ENCODE peak calls at places on chromosomes 11 and 22, in four cellular contexts. R is GM12878, F is H1, Z is K562. A is an unnamed sample.

GRCh38 chr22:33658775-33659174 is 261.5 kb downstream of the LARGE1 start:
- DNase-seq in F (no peak), Z (no peak), R (no peak), A (no peak)

GRCh38 chr11:93662177-93662575 is 694 bp downstream of the CEP295 start:
- DNase-seq in R (no peak), Z (no peak), F (no peak), A (no peak)

GRCh38 chr11:67452141-67452952 is at the start of gene GPR152:
- DNase-seq in Z (no peak), R (no peak), F (no peak), A (no peak)

GRCh38 chr11:133900176-133901105 is 55.1 kb upstream of the SPATA19 start:
- DNase-seq in R (no peak), Z (no peak), F (no peak), A (no peak)

GRCh38 chr11:118012083-118012669 is 26.0 kb downstream of the IL10RA start:
- DNase-seq in F (no peak), R (no peak), Z (peak), A (no peak)

GRCh38 chr11:133787379-133788103 is 57.8 kb downstream of the SPATA19 start:
- DNase-seq in R (no peak), F (no peak), Z (no peak), A (no peak)

GRCh38 chr11:27930946-27931345 is 177.0 kb downstream of the KIF18A start:
- DNase-seq in R (no peak), Z (no peak), F (no peak), A (no peak)

GRCh38 chr11:103183981-103184592 is 74.9 kb downstream of the DYNC2H1 start:
- DNase-seq in F (no peak), R (no peak), Z (no peak), A (no peak)

GRCh38 chr11:115959098-115959497 is 454.9 kb upstream of the CADM1 start:
- DNase-seq in F (no peak), R (no peak), Z (no peak), A (peak)

GRCh38 chr22:30078320-30079311 is 1.6 kb upstream of the HORMAD2 start:
- DNase-seq in Z (no peak), R (peak), F (no peak), A (no peak)

GRCh38 chr22:21443057-21443734 is 24.0 kb upstream of the TMEM191C start:
- DNase-seq in F (no peak), Z (no peak), R (no peak), A (no peak)

GRCh38 chr11:37115963-37116362 is 517.9 kb upstream of the RAG2 start:
- DNase-seq in Z (no peak), R (no peak), F (no peak), A (no peak)

GRCh38 chr11:132742929-132743328 is 789.4 kb downstream of the OPCML start:
- DNase-seq in F (no peak), Z (no peak), R (no peak), A (no peak)

GRCh38 chr22:36901411-36902142 is 11.9 kb upstream of the CSF2RB start:
- DNase-seq in Z (peak), R (peak), F (no peak), A (no peak)

GRCh38 chr11:115999437-115999836 is 495.2 kb upstream of the CADM1 start:
- DNase-seq in Z (no peak), F (no peak), R (no peak), A (no peak)

GRCh38 chr11:4118107-4118506 is 23.5 kb downstream of the RRM1 start:
- DNase-seq in Z (no peak), F (no peak), R (no peak), A (no peak)

GRCh38 chr22:37014835-37015586 is 4.2 kb downstream of the TST start:
- DNase-seq in Z (peak), F (no peak), R (no peak), A (no peak)

GRCh38 chr11:63845305-63845704 is 6.4 kb downstream of the MARK2 start:
- DNase-seq in F (no peak), R (no peak), Z (no peak), A (no peak)

GRCh38 chr11:116794851-116795250 is 3.2 kb upstream of the APOA5 start:
- DNase-seq in R (no peak), Z (no peak), F (no peak), A (no peak)

GRCh38 chr11:64717268-64717578 is 5.8 kb downstream of the NRXN2 start:
- DNase-seq in Z (no peak), F (no peak), R (no peak), A (no peak)

GRCh38 chr22:37575490-37576003 is 4.3 kb downstream of the LGALS2 start:
- DNase-seq in F (no peak), Z (no peak), R (no peak), A (no peak)

DNA sequence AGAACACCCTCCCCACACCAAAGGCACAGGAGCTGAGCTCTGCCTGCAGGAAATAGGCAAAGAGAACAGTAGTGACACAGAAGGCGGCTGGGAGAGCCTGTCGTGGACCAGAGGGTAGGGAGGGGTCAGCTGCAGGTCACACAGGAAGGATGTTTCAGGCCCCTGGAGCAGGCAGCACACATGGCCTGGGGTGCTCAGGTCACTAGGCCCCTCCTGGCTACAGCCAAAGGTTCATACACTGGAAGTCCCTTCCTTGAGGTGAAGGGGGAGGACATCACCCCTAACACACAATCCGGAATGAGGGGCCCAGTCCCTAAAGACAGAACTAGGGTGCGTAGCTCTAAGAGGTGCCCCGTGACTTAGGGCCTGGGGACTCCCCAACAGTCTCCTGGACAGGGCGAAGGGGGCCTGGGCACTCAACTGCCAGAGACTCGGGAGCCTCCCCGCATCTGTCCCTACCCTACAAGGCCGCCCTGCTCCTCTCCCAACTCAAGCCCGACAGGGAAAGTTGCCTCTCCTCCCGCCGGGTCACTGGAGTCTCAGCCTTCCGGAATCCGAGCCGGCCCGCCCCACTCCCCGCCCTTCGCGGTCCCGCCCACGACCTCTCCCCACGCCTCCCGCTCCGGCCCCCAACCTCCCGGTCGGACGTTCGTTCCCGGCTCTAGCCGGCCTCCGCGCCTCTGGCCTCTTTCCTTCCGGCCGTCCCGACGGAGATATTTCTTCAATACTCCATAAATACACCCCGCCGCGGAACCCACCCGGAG is at the start of gene CYB5R2:
- DNase-seq in R (no peak), F (no peak), Z (peak), A (peak)
- TF ChIP-seq NRF1 in R (no peak), F (no peak), Z (no peak), A (no peak)

DNA sequence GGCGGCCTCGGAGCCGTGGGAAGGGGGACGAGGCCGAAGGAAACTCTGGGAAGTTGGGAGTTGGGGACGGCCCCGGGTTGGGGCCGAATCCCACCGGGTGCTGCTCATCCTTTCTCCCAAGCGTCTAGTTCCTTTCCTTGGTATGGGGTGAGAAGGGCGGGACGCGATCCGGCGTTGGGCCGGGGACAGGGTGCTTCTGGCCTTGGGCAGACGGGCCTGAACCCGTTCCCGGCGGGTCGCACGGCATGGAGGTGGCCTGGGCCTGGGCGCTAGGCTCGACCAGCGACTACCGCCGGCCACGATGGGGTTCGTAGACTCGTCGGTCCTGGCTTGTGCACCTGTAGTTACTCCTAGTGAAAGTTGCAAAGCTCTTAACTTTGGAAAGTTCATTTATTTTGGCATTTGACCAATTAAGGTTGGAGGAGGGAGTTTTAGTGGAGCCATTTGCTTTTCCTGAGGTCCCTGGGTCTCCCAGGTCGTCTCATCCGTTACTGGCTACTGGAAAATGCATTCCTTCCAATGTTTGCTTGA is 1.0 kb downstream of the SYT9 start:
- DNase-seq in R (no peak), Z (no peak), F (no peak), A (no peak)
- H3K9ac ChIP-seq in R (no peak), Z (no peak), F (peak), A (no peak)

GRCh38 chr22:49372111-49372529 is 455.6 kb downstream of the BRD1 start:
- DNase-seq in F (no peak), Z (no peak), R (no peak), A (no peak)

GRCh38 chr22:49373289-49373666 is 454.4 kb downstream of the BRD1 start:
- DNase-seq in R (no peak), F (no peak), Z (no peak), A (no peak)

GRCh38 chr22:49373801-49374226 is 453.9 kb downstream of the BRD1 start:
- DNase-seq in R (no peak), Z (no peak), F (no peak), A (no peak)

GRCh38 chr22:49371325-49372110 is 456.2 kb downstream of the BRD1 start:
- DNase-seq in R (no peak), F (no peak), Z (no peak), A (no peak)

DNA sequence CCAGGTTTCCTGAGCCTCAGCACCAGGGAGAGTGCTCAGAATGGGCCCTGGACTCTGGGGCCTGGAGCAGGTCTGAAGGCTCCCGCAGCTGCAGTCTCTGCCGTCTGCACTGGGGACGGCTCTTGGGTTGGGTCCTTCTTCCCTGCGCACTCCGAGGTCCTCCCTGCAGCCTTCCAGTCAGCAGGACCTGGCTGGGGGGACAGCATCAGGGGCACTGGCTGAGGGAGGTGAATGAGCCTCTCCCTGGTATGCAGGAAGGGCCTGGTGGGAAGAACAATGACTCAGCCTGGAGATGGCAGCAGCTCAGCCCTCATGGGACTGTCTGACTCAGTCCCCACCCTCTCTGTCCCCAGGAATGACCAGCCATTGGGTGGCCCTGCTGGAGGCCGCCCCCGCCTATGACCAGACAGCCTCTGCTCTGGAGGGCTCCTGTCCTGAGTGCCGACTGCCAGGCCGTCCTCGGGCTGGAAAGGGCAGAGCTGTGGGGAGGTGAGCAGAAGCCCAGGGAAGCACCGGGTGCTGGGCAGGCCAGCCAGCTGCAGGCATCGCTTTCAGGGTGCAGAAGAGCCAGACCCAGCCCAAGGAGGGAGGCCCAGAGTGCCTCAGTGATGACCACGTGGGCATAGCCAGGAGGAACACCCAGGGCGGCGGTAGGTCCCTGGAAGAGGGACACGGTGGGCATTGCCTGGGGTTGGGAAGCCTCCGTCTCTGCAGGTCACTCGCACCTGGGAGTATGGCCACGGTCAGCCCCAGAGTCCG is 455.0 kb downstream of the BRD1 start:
- DNase-seq in R (no peak), Z (peak), F (no peak), A (peak)
- H3K4me2 ChIP-seq in R (no peak), Z (no peak), F (no peak), A (no peak)

DNA sequence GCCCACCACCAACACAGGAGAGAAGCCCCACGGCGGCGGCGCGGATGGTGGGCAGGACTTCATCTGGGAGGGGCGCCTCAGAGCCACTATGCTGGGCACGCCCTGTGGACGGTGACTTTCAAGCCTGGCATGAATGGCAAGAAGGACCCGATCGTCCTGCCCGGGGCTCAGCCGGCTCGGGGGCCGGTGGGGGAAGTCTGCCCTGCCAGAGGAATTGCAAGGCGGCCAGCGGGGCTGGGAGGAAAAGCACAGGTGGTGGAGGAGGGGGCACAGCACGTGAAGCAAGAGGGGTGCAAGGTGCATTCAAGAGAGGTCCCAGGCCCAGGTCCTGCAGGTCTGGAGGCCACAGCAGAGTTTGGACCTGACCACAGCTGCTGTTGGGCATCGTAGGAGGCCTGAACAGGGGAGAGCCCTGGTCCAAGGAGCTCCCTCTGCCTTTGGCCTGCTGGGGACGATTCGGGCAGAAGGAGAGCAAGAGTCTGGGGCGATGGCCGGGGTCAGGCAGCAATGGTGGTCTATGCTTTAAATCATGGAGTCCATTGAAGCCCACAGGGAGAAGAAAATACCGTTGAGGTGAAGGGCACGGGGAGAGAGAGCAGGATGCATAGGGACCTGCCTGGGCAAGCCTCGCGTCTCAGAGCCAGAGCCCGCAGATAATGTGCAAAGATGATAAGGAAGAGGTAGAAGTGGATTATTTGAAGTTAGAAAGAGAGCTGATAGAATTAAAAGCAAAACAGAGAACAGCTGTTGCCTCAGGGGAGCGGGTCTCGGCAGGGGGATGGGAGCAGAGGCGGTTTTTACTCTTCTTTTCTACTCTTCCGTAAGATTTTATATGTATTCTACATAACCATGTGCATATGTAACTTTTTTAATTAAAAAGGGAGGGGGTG is 82.6 kb upstream of the SHISAL1 start:
- DNase-seq in Z (no peak), R (no peak), F (no peak), A (peak)
- TF ChIP-seq NRF1 in Z (no peak), R (no peak), F (no peak), A (no peak)

GRCh38 chr11:9528141-9528511 is 45.3 kb upstream of the WEE1 start:
- DNase-seq in F (no peak), R (no peak), Z (no peak), A (no peak)

GRCh38 chr11:9527481-9528140 is 45.9 kb upstream of the WEE1 start:
- DNase-seq in Z (no peak), R (no peak), F (no peak), A (no peak)

GRCh38 chr11:9529333-9529648 is 44.2 kb upstream of the WEE1 start:
- DNase-seq in R (no peak), Z (peak), F (no peak), A (peak)

GRCh38 chr11:9530020-9530628 is 43.3 kb upstream of the WEE1 start:
- DNase-seq in Z (peak), R (no peak), F (no peak), A (no peak)

GRCh38 chr11:9528573-9529332 is 44.7 kb upstream of the WEE1 start:
- DNase-seq in Z (no peak), F (no peak), R (no peak), A (no peak)
- H3K9ac ChIP-seq in Z (no peak), F (no peak), R (no peak), A (no peak)

DNA sequence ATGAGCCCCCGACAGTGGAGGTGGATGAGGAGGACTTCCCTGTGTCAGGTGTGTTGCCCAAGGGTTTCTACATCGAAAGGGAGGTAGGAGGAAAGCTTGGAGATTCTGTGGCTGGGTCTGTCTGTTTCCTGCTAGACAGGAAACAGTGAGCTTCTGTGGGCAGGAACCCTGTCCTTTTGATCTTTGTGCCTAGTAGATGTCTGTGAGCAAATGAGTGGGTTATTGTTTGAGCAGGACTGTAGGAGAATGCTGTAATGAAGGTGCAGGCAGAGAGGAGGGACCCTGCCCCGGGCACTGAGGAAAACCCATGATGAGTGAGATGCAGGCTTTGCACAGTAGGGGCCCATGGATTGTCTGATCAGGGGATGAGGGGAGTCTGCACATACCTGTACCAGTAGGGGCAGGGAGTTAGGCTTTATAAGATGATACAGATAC is 14.0 kb downstream of the USP35 start:
- DNase-seq in Z (no peak), F (no peak), R (no peak), A (no peak)
- H3K4me2 ChIP-seq in Z (no peak), F (no peak), R (no peak), A (no peak)

GRCh38 chr11:289145-289705 is 299 bp downstream of the PGGHG start:
- DNase-seq in R (no peak), F (no peak), Z (no peak), A (no peak)

GRCh38 chr11:291281-292210 is 2.6 kb downstream of the PGGHG start:
- DNase-seq in Z (no peak), R (no peak), F (no peak), A (no peak)

GRCh38 chr11:292211-293121 is 3.5 kb downstream of the PGGHG start:
- DNase-seq in F (no peak), R (no peak), Z (no peak), A (no peak)

GRCh38 chr11:289706-290620 is 1.0 kb downstream of the PGGHG start:
- DNase-seq in F (no peak), R (no peak), Z (no peak), A (peak)

GRCh38 chr11:290621-291231 is 1.8 kb downstream of the PGGHG start:
- DNase-seq in Z (no peak), F (no peak), R (no peak), A (no peak)
- TF ChIP-seq NRF1 in Z (no peak), F (no peak), R (no peak), A (no peak)

GRCh38 chr11:6771926-6772898 is at the start of gene OR2AG2:
- DNase-seq in Z (no peak), R (peak), F (no peak), A (no peak)
- H3K9ac ChIP-seq in Z (no peak), R (no peak), F (no peak), A (no peak)

DNA sequence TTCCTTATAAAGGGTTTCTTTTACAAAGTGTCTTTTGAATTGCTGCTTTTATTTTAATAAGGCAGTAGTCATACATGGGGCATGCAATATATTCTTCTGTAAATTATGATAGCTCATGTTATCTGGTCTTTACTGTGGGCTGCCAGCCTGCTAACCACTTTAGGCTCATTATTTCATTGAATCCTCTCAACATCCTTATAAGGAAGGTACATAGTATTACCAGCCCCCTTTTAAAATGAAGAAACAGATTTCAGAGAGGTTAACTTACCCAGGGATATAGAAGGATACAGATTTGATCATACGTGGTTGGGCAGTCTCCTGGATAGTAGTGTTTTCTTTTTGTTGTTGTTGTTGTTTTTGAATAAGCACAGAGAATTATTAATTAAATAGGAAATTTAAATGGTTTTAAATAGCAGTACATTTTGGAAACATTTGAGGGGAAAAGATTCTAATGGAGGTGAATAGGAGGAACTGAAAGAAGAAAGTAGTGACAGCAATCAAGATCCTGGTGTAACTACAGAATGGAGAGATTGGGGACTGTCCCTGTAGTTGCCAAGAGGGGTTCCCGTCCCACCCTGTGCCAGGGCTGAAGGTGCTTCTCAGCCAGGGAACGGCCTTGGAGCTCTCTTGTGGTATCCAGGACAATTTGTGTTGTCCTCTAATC is 21.0 kb downstream of the SPECC1L start:
- DNase-seq in F (no peak), R (no peak), Z (no peak), A (no peak)
- H3K4me2 ChIP-seq in F (no peak), R (peak), Z (no peak), A (peak)

GRCh38 chr11:82757660-82758301 is 24.1 kb upstream of the FAM181B start:
- DNase-seq in F (no peak), Z (no peak), R (no peak), A (no peak)

GRCh38 chr11:82767123-82767522 is 33.5 kb upstream of the FAM181B start:
- DNase-seq in F (no peak), Z (no peak), R (no peak), A (no peak)

GRCh38 chr11:82765466-82766034 is 31.9 kb upstream of the FAM181B start:
- DNase-seq in Z (no peak), R (no peak), F (no peak), A (no peak)

GRCh38 chr11:82759649-82760048 is 26.0 kb upstream of the FAM181B start:
- DNase-seq in R (no peak), Z (no peak), F (no peak), A (no peak)

GRCh38 chr11:82763167-82763566 is 29.5 kb upstream of the FAM181B start:
- DNase-seq in Z (no peak), F (no peak), R (no peak), A (no peak)
- TF ChIP-seq NRF1 in Z (no peak), F (no peak), R (no peak), A (no peak)